ENCODE peak calls at places on chromosome 6, in nine cellular contexts. I, S, R, V, D, O, Z, J and X are unnamed samples.

GRCh38 chr6:111642463-111643158 is 36.9 kb upstream of the TRAF3IP2 start:
- DNase-seq in Z (peak), I (peak), V (peak), J (peak), R (peak), O (peak), D (peak), S (peak), X (peak)

GRCh38 chr6:5286780-5287179 is 25.5 kb downstream of the FARS2 start:
- DNase-seq in J (no peak), D (no peak), R (no peak), Z (no peak), V (no peak), S (no peak), I (no peak), O (no peak), X (no peak)

GRCh38 chr6:36962874-36963273 is 8.3 kb downstream of the PI16 start:
- DNase-seq in D (peak), V (peak), J (peak), I (peak), R (peak), O (peak), S (peak), Z (peak), X (peak)

GRCh38 chr6:110322151-110323003 is 35.8 kb downstream of the METTL24 start:
- DNase-seq in O (no peak), S (no peak), Z (no peak), R (no peak), D (peak), I (no peak), V (no peak), J (no peak), X (no peak)

GRCh38 chr6:74001091-74001490 is 305.1 kb downstream of the CD109 start:
- DNase-seq in O (no peak), V (no peak), Z (no peak), J (no peak), S (peak), I (no peak), D (no peak), R (no peak), X (no peak)

GRCh38 chr6:6220718-6221117 is 99.7 kb downstream of the F13A1 start:
- DNase-seq in I (no peak), S (no peak), O (no peak), J (no peak), Z (no peak), D (no peak), V (no peak), R (no peak), X (no peak)

GRCh38 chr6:79869184-79869583 is 78.2 kb downstream of the ELOVL4 start:
- DNase-seq in O (no peak), R (peak), V (no peak), S (no peak), J (no peak), D (no peak), I (no peak), Z (no peak), X (no peak)

GRCh38 chr6:68679399-68679798 is 44.3 kb downstream of the ADGRB3 start:
- DNase-seq in D (no peak), I (no peak), Z (no peak), V (no peak), J (no peak), S (no peak), R (peak), O (no peak), X (no peak)

GRCh38 chr6:44072959-44073611 is 54.2 kb downstream of the MRPL14 start:
- DNase-seq in R (peak), Z (peak), V (peak), I (no peak), J (peak), O (peak), D (no peak), S (peak), X (peak)